ENCODE peak calls at places on chromosome 9, in seven cellular contexts. E is uterus, H is neural progenitor cell, P is left ventricle myocardium inferior, U is A549, A is heart right ventricle, C is PC-9. O is an unnamed sample.
A peak's percentile ranks its signal among the peaks of the same experiment; 100 is the strongest.

GRCh38 chr9:105735366-105735765 is 41.0 kb downstream of the TMEM38B start:
- DNase-seq in E (no peak), H (no peak), P (no peak), U (no peak), A (no peak), C (no peak), O (no peak)

GRCh38 chr9:24041294-24041693 is 215.3 kb upstream of the ELAVL2 start:
- DNase-seq in E (no peak), H (peak; percentile 73), P (no peak), U (no peak), A (no peak), C (no peak), O (no peak)

GRCh38 chr9:117184173-117184572 is 230.7 kb downstream of the ASTN2 start:
- DNase-seq in E (no peak), H (no peak), P (no peak), U (no peak), A (no peak), C (no peak), O (no peak)

GRCh38 chr9:33993104-33993503 is 55.6 kb downstream of the UBAP2 start:
- DNase-seq in E (no peak), H (no peak), P (no peak), U (no peak), A (no peak), C (no peak), O (no peak)

GRCh38 chr9:95458666-95459065 is 58.1 kb downstream of the PTCH1 start:
- DNase-seq in E (no peak), H (no peak), P (no peak), U (no peak), A (no peak), C (no peak), O (no peak)

GRCh38 chr9:136310273-136311030 is 6.6 kb upstream of the CCDC187 start:
- DNase-seq in E (no peak), H (no peak), P (no peak), U (no peak), A (peak; percentile 12), C (no peak), O (no peak)

GRCh38 chr9:37639109-37639748 is 11.5 kb upstream of the FRMPD1 start:
- DNase-seq in E (no peak), H (no peak), P (no peak), U (no peak), A (no peak), C (no peak), O (no peak)

GRCh38 chr9:70465398-70465797 is 50.9 kb upstream of the KLF9 start:
- DNase-seq in E (no peak), H (no peak), P (no peak), U (no peak), A (no peak), C (no peak), O (no peak)

GRCh38 chr9:112188884-112189283 is 13.8 kb upstream of the SUSD1 start:
- DNase-seq in E (no peak), H (no peak), P (no peak), U (no peak), A (no peak), C (no peak), O (no peak)

GRCh38 chr9:21810881-21811280 is 8.4 kb downstream of the MTAP start:
- DNase-seq in E (no peak), H (no peak), P (peak; percentile 35), U (no peak), A (peak; percentile 34), C (no peak), O (no peak)

GRCh38 chr9:94056442-94056974 is 27.8 kb upstream of the PTPDC1 start:
- DNase-seq in E (no peak), H (no peak), P (no peak), U (no peak), A (no peak), C (no peak), O (no peak)

GRCh38 chr9:36802171-36802920 is 229.7 kb downstream of the MELK start:
- DNase-seq in E (no peak), H (no peak), P (no peak), U (no peak), A (no peak), C (no peak), O (no peak)

GRCh38 chr9:116115731-116116353 is 37.7 kb upstream of the PAPPA start:
- DNase-seq in E (no peak), H (no peak), P (no peak), U (no peak), A (no peak), C (no peak), O (no peak)

GRCh38 chr9:101130089-101130488 is 101.6 kb downstream of the PLPPR1 start:
- DNase-seq in E (no peak), H (no peak), P (no peak), U (no peak), A (no peak), C (no peak), O (no peak)

GRCh38 chr9:125436613-125437443 is 175.2 kb downstream of the GAPVD1 start:
- DNase-seq in E (no peak), H (no peak), P (no peak), U (no peak), A (no peak), C (no peak), O (no peak)

GRCh38 chr9:116156621-116157314 is 3.2 kb downstream of the PAPPA start:
- DNase-seq in E (peak; percentile 85), H (peak; percentile 67), P (peak; percentile 76), U (peak; percentile 72), A (peak; percentile 63), C (peak; percentile 70), O (no peak)

GRCh38 chr9:71678999-71679398 is 89.3 kb downstream of the CEMIP2 start:
- DNase-seq in E (no peak), H (no peak), P (no peak), U (no peak), A (no peak), C (peak; percentile 45), O (no peak)

GRCh38 chr9:123556464-123557435 is 200.8 kb downstream of the CRB2 start:
- DNase-seq in E (no peak), H (no peak), P (no peak), U (no peak), A (no peak), C (no peak), O (no peak)

GRCh38 chr9:129703121-129703520 is 37.7 kb downstream of the PRRX2 start:
- DNase-seq in E (no peak), H (no peak), P (no peak), U (no peak), A (no peak), C (no peak), O (no peak)
- H3K27ac ChIP-seq in E (no peak overlapping the region), H (no peak overlapping the region), P (no peak overlapping the region), U (no peak overlapping the region), A (no peak overlapping the region), C (no peak overlapping the region), O (no peak overlapping the region)

DNA sequence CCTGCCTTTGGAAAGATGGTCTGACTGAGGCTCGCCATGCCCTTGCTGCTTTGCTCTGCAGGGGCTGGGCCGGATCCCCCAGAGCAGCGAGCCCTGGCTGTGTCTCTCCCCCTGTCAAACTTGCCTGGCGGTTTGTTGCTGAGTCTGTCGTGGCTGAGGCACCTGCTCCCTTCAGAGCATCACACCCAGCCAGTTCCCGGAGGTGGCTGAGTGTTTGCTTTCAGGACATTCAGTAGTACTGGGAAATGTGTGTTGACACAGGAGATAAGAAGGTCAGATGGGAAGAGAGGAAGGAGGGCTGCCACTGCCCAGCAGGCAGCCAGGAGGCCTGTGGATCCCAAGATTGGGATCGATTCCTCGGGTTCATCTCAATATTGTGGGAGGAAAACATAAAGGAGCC is 62.9 kb downstream of the GADD45G start:
- DNase-seq in E (no peak), H (no peak), P (no peak), U (no peak), A (no peak), C (no peak), O (no peak)
- H3K27ac ChIP-seq in E (no peak overlapping the region), H (no peak overlapping the region), P (no peak overlapping the region), U (no peak overlapping the region), A (no peak overlapping the region), C (no peak overlapping the region), O (no peak overlapping the region)

DNA sequence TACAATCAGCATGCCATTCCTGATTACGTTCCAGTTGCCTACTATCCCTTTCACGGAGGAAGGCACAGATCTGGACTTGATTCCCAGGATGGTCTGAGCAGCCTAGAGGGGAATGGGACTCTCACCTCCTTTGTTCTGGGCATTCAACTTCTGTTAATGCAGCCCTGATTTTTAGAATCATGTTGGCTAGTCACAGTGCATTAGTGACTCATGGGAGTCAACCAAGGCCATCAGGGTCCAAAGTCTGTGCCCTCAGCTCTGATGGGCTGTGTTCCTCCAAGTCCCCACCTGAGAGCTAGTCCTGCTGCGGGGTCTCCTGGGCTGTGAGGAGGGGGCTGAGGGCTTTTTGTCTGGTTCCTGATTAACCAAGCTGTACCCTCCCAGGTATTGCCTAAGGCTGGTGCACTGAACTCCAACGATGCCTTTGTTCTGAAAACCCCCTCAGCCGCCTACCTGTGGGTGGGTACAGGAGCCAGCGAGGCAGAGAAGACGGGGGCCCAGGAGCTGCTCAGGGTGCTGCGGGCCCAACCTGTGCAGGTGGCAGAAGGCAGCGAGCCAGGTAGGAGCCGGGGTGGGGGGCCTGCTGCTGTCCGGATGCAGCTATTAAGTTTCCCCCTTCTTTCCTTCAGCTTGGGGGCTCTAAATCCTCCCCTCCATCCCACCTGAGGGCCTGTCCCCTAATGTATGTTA is 43.0 kb downstream of the STOM start:
- DNase-seq in E (no peak), H (no peak), P (no peak), U (no peak), A (no peak), C (no peak), O (no peak)
- H3K27ac ChIP-seq in E (peak overlapping the region; percentile 98), H (no peak overlapping the region), P (peak overlapping the region; percentile 95), U (peak overlapping the region; percentile 90), A (peak overlapping the region; percentile 88), C (no peak overlapping the region), O (peak overlapping the region; percentile 40)

DNA sequence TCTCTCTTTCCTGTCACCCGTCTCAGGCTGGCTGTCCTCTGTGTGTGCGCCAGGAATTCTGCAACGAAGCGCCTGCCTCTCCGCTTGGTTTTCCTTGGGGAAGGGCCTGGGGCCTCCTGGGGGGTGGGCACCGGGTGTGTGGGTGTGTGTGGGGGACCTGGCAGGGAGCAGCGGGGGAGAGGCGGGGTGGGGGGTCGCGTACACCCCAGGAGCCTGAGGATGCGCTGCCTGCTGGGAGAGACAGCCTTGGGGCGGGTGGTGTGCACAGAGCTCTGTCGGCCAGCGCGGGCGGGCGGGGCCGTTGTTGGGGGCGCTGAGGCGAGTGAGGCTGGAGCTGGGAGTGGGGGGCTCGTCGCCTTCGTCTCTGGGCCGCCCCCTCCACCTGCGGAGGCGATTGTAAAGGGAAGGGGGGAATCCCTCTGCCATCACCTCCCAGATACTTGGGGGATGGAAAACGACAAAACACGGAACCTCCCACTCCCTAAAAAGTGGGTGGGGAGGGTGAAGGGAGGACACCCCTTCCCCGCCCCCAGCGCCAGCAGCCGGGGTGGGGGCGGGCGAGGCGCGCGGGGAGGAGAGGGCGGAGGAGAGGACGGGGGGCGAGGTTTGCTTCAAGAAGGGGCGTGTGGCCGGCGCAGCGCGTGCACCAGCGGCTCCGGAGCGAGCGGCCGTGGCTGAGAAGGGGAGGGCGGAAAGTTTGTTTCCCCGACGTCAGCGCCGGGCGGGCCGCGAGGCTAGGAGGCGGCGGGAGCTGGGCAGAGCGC is at the start of gene PRRX2:
- DNase-seq in E (no peak), H (peak; percentile 80), P (peak; percentile 22), U (peak; percentile 49), A (peak; percentile 44), C (no peak), O (no peak)
- H3K27ac ChIP-seq in E (no peak within 1 kb of the TSS), H (no peak within 1 kb of the TSS), P (no peak within 1 kb of the TSS), U (peak within 1 kb of the TSS; percentile 86), A (no peak within 1 kb of the TSS), C (no peak within 1 kb of the TSS), O (no peak within 1 kb of the TSS)

GRCh38 chr9:87141124-87141523 is 193.8 kb upstream of the GAS1 start:
- DNase-seq in E (no peak), H (no peak), P (no peak), U (no peak), A (no peak), C (no peak), O (no peak)
- H3K27ac ChIP-seq in E (no peak overlapping the region), H (no peak overlapping the region), P (no peak overlapping the region), U (no peak overlapping the region), A (no peak overlapping the region), C (no peak overlapping the region), O (no peak overlapping the region)

O was measured in epithelial cell of prostate.